ENCODE peak calls at places on chromosomes 2 and 18, in five cellular contexts. One of them, this sample, is unnamed.

GRCh38 chr2:1489486-1489885 is 76.2 kb downstream of the TPO start:
- DNase-seq in upper lobe of right lung: no peak
- DNase-seq in coronary artery: no peak
- DNase-seq in kidney epithelial cell: no peak
- DNase-seq in left ventricle myocardium inferior: no peak
- DNase-seq in this sample: no peak

GRCh38 chr2:96760986-96761832 is 507 bp downstream of the CNNM4 start:
- DNase-seq in upper lobe of right lung: peak
- DNase-seq in coronary artery: peak
- DNase-seq in kidney epithelial cell: no peak
- DNase-seq in left ventricle myocardium inferior: no peak
- DNase-seq in this sample: no peak

GRCh38 chr2:172931256-172931894 is 144.3 kb upstream of the MAP3K20 start:
- DNase-seq in upper lobe of right lung: no peak
- DNase-seq in coronary artery: no peak
- DNase-seq in kidney epithelial cell: no peak
- DNase-seq in left ventricle myocardium inferior: no peak
- DNase-seq in this sample: no peak

GRCh38 chr2:171568085-171568484 is 45.8 kb downstream of the CYBRD1 start:
- DNase-seq in upper lobe of right lung: no peak
- DNase-seq in coronary artery: no peak
- DNase-seq in kidney epithelial cell: no peak
- DNase-seq in left ventricle myocardium inferior: no peak
- DNase-seq in this sample: no peak

GRCh38 chr2:73285162-73285739 is 973 bp upstream of the FBXO41 start:
- DNase-seq in upper lobe of right lung: no peak
- DNase-seq in coronary artery: no peak
- DNase-seq in kidney epithelial cell: no peak
- DNase-seq in left ventricle myocardium inferior: no peak
- DNase-seq in this sample: no peak

GRCh38 chr2:110120171-110121051 is 4.8 kb upstream of the MALL start:
- DNase-seq in upper lobe of right lung: peak
- DNase-seq in coronary artery: no peak
- DNase-seq in kidney epithelial cell: no peak
- DNase-seq in left ventricle myocardium inferior: no peak
- DNase-seq in this sample: no peak

GRCh38 chr18:11850821-11851155 is 425 bp upstream of the CHMP1B start:
- DNase-seq in upper lobe of right lung: no peak
- DNase-seq in coronary artery: no peak
- DNase-seq in kidney epithelial cell: no peak
- DNase-seq in left ventricle myocardium inferior: no peak
- DNase-seq in this sample: no peak

GRCh38 chr2:237154050-237154638 is 68.5 kb downstream of the COPS8 start:
- DNase-seq in upper lobe of right lung: no peak
- DNase-seq in coronary artery: no peak
- DNase-seq in kidney epithelial cell: no peak
- DNase-seq in left ventricle myocardium inferior: no peak
- DNase-seq in this sample: no peak

GRCh38 chr18:63741769-63742168 is 33.4 kb upstream of the SERPINB7 start:
- DNase-seq in upper lobe of right lung: no peak
- DNase-seq in coronary artery: no peak
- DNase-seq in kidney epithelial cell: no peak
- DNase-seq in left ventricle myocardium inferior: no peak
- DNase-seq in this sample: no peak

GRCh38 chr2:175931751-175932295 is 70.2 kb downstream of the LNPK start:
- DNase-seq in upper lobe of right lung: no peak
- DNase-seq in coronary artery: no peak
- DNase-seq in kidney epithelial cell: no peak
- DNase-seq in left ventricle myocardium inferior: no peak
- DNase-seq in this sample: no peak

GRCh38 chr2:60806988-60807681 is 51.1 kb downstream of the PAPOLG start:
- DNase-seq in upper lobe of right lung: no peak
- DNase-seq in coronary artery: no peak
- DNase-seq in kidney epithelial cell: peak
- DNase-seq in left ventricle myocardium inferior: no peak
- DNase-seq in this sample: peak

GRCh38 chr2:66563473-66563872 is 128.5 kb downstream of the MEIS1 start:
- DNase-seq in upper lobe of right lung: no peak
- DNase-seq in coronary artery: no peak
- DNase-seq in kidney epithelial cell: no peak
- DNase-seq in left ventricle myocardium inferior: no peak
- DNase-seq in this sample: no peak

GRCh38 chr2:167103028-167103756 is 214.9 kb downstream of the XIRP2 start:
- DNase-seq in upper lobe of right lung: no peak
- DNase-seq in coronary artery: no peak
- DNase-seq in kidney epithelial cell: no peak
- DNase-seq in left ventricle myocardium inferior: no peak
- DNase-seq in this sample: no peak

GRCh38 chr2:96356889-96357288 is 21.3 kb downstream of the NCAPH start:
- DNase-seq in upper lobe of right lung: no peak
- DNase-seq in coronary artery: no peak
- DNase-seq in kidney epithelial cell: no peak
- DNase-seq in left ventricle myocardium inferior: peak
- DNase-seq in this sample: no peak

GRCh38 chr2:166067204-166067603 is 60.6 kb downstream of the SCN1A start:
- DNase-seq in upper lobe of right lung: no peak
- DNase-seq in coronary artery: no peak
- DNase-seq in kidney epithelial cell: no peak
- DNase-seq in left ventricle myocardium inferior: no peak
- DNase-seq in this sample: no peak

GRCh38 chr18:374735-375168 is 106.9 kb upstream of the THOC1 start:
- DNase-seq in upper lobe of right lung: no peak
- DNase-seq in coronary artery: no peak
- DNase-seq in kidney epithelial cell: no peak
- DNase-seq in left ventricle myocardium inferior: no peak
- DNase-seq in this sample: no peak
- TF ChIP-seq CTCF in upper lobe of right lung: no peak
- TF ChIP-seq CTCF in coronary artery: no peak
- TF ChIP-seq CTCF in kidney epithelial cell: no peak
- TF ChIP-seq CTCF in left ventricle myocardium inferior: no peak
- TF ChIP-seq CTCF in this sample: no peak

DNA sequence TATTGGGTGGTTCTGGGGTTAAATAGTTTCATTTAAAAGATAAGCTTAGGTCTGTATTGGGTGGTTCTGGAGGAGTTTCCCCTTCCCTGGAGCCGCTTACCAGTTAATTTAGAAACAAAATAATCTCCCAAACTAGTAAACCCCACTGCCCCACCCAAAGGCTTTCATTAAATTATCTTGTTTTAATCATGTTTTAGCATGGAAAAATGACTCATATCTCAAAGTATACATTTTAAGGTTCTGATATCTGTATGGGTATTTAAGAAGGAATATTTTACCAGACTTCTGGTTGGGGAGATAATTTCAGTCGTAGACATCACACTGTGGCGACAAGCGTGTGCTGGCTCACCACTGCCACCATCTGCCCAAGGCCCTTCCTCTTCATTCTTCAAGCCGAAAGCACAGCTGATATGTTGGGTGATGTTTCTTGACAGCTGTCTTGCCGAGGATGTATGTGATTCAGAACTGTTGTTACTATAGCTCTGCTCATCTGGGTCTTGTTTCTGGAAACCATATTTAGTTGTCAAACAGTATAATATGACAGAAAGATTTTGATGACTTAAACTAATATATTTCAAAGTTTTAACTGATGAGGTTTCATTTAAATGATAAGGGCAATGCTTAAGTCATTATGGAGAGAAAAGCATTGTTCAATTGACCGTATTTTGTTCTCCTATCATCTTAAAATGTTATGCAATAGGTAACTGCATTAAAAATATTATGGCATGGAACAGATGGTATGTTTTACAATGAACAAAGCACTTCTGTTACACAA is 5.1 kb downstream of the FIGLA start:
- DNase-seq in upper lobe of right lung: no peak
- DNase-seq in coronary artery: no peak
- DNase-seq in kidney epithelial cell: no peak
- DNase-seq in left ventricle myocardium inferior: no peak
- DNase-seq in this sample: no peak
- TF ChIP-seq CTCF in upper lobe of right lung: peak
- TF ChIP-seq CTCF in coronary artery: no peak
- TF ChIP-seq CTCF in kidney epithelial cell: peak
- TF ChIP-seq CTCF in left ventricle myocardium inferior: peak
- TF ChIP-seq CTCF in this sample: peak

GRCh38 chr2:100999995-101000394 is 2.1 kb upstream of the RPL31 start:
- DNase-seq in upper lobe of right lung: no peak
- DNase-seq in coronary artery: no peak
- DNase-seq in kidney epithelial cell: no peak
- DNase-seq in left ventricle myocardium inferior: no peak
- DNase-seq in this sample: no peak
- TF ChIP-seq CTCF in upper lobe of right lung: no peak
- TF ChIP-seq CTCF in coronary artery: no peak
- TF ChIP-seq CTCF in kidney epithelial cell: no peak
- TF ChIP-seq CTCF in left ventricle myocardium inferior: no peak
- TF ChIP-seq CTCF in this sample: no peak

GRCh38 chr2:174078275-174078674 is 113.1 kb upstream of the SP3 start:
- DNase-seq in upper lobe of right lung: no peak
- DNase-seq in coronary artery: no peak
- DNase-seq in kidney epithelial cell: no peak
- DNase-seq in left ventricle myocardium inferior: no peak
- DNase-seq in this sample: no peak
- TF ChIP-seq CTCF in upper lobe of right lung: peak
- TF ChIP-seq CTCF in coronary artery: peak
- TF ChIP-seq CTCF in kidney epithelial cell: peak
- TF ChIP-seq CTCF in left ventricle myocardium inferior: peak
- TF ChIP-seq CTCF in this sample: peak

GRCh38 chr18:40293311-40293710 is 1661.7 kb upstream of the PIK3C3 start:
- DNase-seq in upper lobe of right lung: no peak
- DNase-seq in coronary artery: no peak
- DNase-seq in kidney epithelial cell: no peak
- DNase-seq in left ventricle myocardium inferior: no peak
- DNase-seq in this sample: no peak
- TF ChIP-seq CTCF in upper lobe of right lung: peak
- TF ChIP-seq CTCF in coronary artery: no peak
- TF ChIP-seq CTCF in kidney epithelial cell: peak
- TF ChIP-seq CTCF in left ventricle myocardium inferior: no peak
- TF ChIP-seq CTCF in this sample: peak

DNA sequence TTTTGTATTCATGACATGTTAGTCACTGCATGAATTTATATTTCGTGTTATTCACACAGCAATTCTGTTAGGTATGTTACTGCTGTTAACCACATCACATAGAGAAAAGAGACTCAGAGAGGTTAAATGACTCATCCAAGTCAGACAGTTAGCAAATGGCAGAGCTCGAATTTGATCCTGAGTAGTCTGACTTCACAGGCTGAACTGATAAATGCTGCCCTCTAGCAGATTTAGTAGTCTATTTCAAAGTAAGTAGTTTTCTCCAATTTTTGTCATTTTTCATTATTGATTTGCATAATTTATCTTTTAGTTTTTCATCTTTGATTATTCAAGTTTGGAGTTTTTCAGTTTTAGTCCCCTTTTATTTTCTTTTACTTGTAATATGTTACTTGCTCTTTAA is 58.3 kb downstream of the WDR7 start:
- DNase-seq in upper lobe of right lung: no peak
- DNase-seq in coronary artery: no peak
- DNase-seq in kidney epithelial cell: peak
- DNase-seq in left ventricle myocardium inferior: no peak
- DNase-seq in this sample: no peak
- TF ChIP-seq CTCF in upper lobe of right lung: no peak
- TF ChIP-seq CTCF in coronary artery: no peak
- TF ChIP-seq CTCF in kidney epithelial cell: peak
- TF ChIP-seq CTCF in left ventricle myocardium inferior: peak
- TF ChIP-seq CTCF in this sample: peak

GRCh38 chr18:78420116-78420515 is 559.5 kb upstream of the SALL3 start:
- DNase-seq in upper lobe of right lung: no peak
- DNase-seq in coronary artery: no peak
- DNase-seq in kidney epithelial cell: no peak
- DNase-seq in left ventricle myocardium inferior: no peak
- DNase-seq in this sample: no peak

GRCh38 chr18:78421392-78421791 is 558.2 kb upstream of the SALL3 start:
- DNase-seq in upper lobe of right lung: no peak
- DNase-seq in coronary artery: no peak
- DNase-seq in kidney epithelial cell: no peak
- DNase-seq in left ventricle myocardium inferior: no peak
- DNase-seq in this sample: no peak

GRCh38 chr18:78414302-78414701 is 565.3 kb upstream of the SALL3 start:
- DNase-seq in upper lobe of right lung: no peak
- DNase-seq in coronary artery: peak
- DNase-seq in kidney epithelial cell: no peak
- DNase-seq in left ventricle myocardium inferior: no peak
- DNase-seq in this sample: peak

GRCh38 chr18:78418379-78418778 is 561.2 kb upstream of the SALL3 start:
- DNase-seq in upper lobe of right lung: no peak
- DNase-seq in coronary artery: peak
- DNase-seq in kidney epithelial cell: no peak
- DNase-seq in left ventricle myocardium inferior: no peak
- DNase-seq in this sample: peak

GRCh38 chr18:78416853-78417252 is 562.8 kb upstream of the SALL3 start:
- DNase-seq in upper lobe of right lung: no peak
- DNase-seq in coronary artery: peak
- DNase-seq in kidney epithelial cell: no peak
- DNase-seq in left ventricle myocardium inferior: no peak
- DNase-seq in this sample: peak
- TF ChIP-seq CTCF in upper lobe of right lung: no peak
- TF ChIP-seq CTCF in coronary artery: no peak
- TF ChIP-seq CTCF in kidney epithelial cell: no peak
- TF ChIP-seq CTCF in left ventricle myocardium inferior: no peak
- TF ChIP-seq CTCF in this sample: no peak

DNA sequence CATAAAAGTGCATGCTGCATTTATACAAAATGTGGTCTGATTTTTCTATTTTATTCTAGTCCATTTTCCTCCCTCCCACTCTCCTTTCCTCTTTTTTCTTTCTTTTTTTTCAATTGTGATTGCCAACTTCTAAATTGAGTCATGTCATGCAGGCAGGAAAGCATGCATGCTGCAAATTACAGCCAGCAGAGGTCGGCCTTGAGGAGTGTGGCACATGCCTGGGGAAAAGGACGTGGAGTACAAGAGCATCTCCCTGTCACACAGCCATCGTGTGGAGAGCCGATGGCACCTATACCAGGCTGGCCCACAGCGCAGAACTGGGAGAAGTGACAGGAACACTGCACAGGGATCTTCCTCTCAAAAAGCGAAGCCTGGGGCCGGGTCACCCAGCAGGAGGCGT is 17.8 kb downstream of the LCT start:
- DNase-seq in upper lobe of right lung: no peak
- DNase-seq in coronary artery: no peak
- DNase-seq in kidney epithelial cell: no peak
- DNase-seq in left ventricle myocardium inferior: no peak
- DNase-seq in this sample: no peak
- TF ChIP-seq CTCF in upper lobe of right lung: no peak
- TF ChIP-seq CTCF in coronary artery: no peak
- TF ChIP-seq CTCF in kidney epithelial cell: peak
- TF ChIP-seq CTCF in left ventricle myocardium inferior: no peak
- TF ChIP-seq CTCF in this sample: peak

GRCh38 chr2:127324635-127325034 is 30.7 kb upstream of the ERCC3 start:
- DNase-seq in upper lobe of right lung: no peak
- DNase-seq in coronary artery: no peak
- DNase-seq in kidney epithelial cell: peak
- DNase-seq in left ventricle myocardium inferior: no peak
- DNase-seq in this sample: no peak
- TF ChIP-seq CTCF in upper lobe of right lung: peak
- TF ChIP-seq CTCF in coronary artery: peak
- TF ChIP-seq CTCF in kidney epithelial cell: peak
- TF ChIP-seq CTCF in left ventricle myocardium inferior: peak
- TF ChIP-seq CTCF in this sample: peak

This sample was measured in osteocyte.